ENCODE peak calls at places on chromosomes 11 and 22, in four cellular contexts. D is SK-N-SH, X is H1, V is K562. S is an unnamed sample.

GRCh38 chr11:69156673-69157155 is 979 bp downstream of the SMIM38 start:
- DNase-seq in X (no peak), V (no peak), D (no peak), S (no peak)

GRCh38 chr11:8292351-8292750 is 28.7 kb upstream of the LMO1 start:
- DNase-seq in V (no peak), D (no peak), X (peak), S (no peak)

GRCh38 chr11:123166095-123166559 is 28.9 kb downstream of the CLMP start:
- DNase-seq in D (peak), X (peak), V (peak), S (peak)

GRCh38 chr11:110710520-110711381 is 1.5 kb downstream of the ARHGAP20 start:
- DNase-seq in D (peak), X (peak), V (no peak), S (peak)

GRCh38 chr22:27885977-27886842 is 32.8 kb downstream of the PITPNB start:
- DNase-seq in D (peak), V (peak), X (peak), S (peak)

GRCh38 chr11:58968251-58968711 is 29.0 kb downstream of the GLYATL1 start:
- DNase-seq in D (no peak), V (no peak), X (no peak), S (no peak)

GRCh38 chr11:1826552-1827094 is 8.2 kb upstream of the SYT8 start:
- DNase-seq in X (no peak), V (peak), D (peak), S (peak)

GRCh38 chr22:47180796-47181195 is 418.3 kb downstream of the TBC1D22A start:
- DNase-seq in V (no peak), D (no peak), X (no peak), S (no peak)

GRCh38 chr11:69351460-69351859 is 57.5 kb downstream of the MYEOV start:
- DNase-seq in V (no peak), D (no peak), X (no peak), S (no peak)

GRCh38 chr11:97289823-97290222 is 900.0 kb downstream of the JRKL start:
- DNase-seq in V (no peak), D (no peak), X (no peak), S (no peak)

GRCh38 chr11:61907282-61907681 is 10.1 kb downstream of the RAB3IL1 start:
- DNase-seq in D (no peak), V (no peak), X (no peak), S (no peak)

GRCh38 chr11:95337175-95337957 is 106.4 kb upstream of the SESN3 start:
- DNase-seq in D (no peak), V (no peak), X (peak), S (peak)

GRCh38 chr22:19270873-19271272 is 20.6 kb downstream of the CLTCL1 start:
- DNase-seq in V (no peak), X (no peak), D (no peak), S (no peak)

GRCh38 chr22:26579331-26579886 is 10.5 kb downstream of the TPST2 start:
- DNase-seq in D (no peak), X (no peak), V (no peak), S (no peak)

GRCh38 chr11:74171630-74172465 is 759 bp downstream of the PPME1 start:
- DNase-seq in V (no peak), X (no peak), D (no peak), S (no peak)

GRCh38 chr22:45671051-45671782 is 417 bp upstream of the ATXN10 start:
- DNase-seq in D (peak), X (no peak), V (no peak), S (peak)

GRCh38 chr22:33065230-33065629 is 7.0 kb upstream of the SYN3 start:
- DNase-seq in X (no peak), D (no peak), V (no peak), S (no peak)

GRCh38 chr22:50523458-50523805 is 2.0 kb downstream of the SCO2 start:
- DNase-seq in V (no peak), X (no peak), D (no peak), S (no peak)

GRCh38 chr22:39946571-39947407 is 13.4 kb upstream of the TMA7B start:
- DNase-seq in D (peak), X (no peak), V (peak), S (no peak)

GRCh38 chr11:40825435-40825834 is 634.0 kb downstream of the LRRC4C start:
- DNase-seq in D (no peak), V (no peak), X (no peak), S (no peak)

DNA sequence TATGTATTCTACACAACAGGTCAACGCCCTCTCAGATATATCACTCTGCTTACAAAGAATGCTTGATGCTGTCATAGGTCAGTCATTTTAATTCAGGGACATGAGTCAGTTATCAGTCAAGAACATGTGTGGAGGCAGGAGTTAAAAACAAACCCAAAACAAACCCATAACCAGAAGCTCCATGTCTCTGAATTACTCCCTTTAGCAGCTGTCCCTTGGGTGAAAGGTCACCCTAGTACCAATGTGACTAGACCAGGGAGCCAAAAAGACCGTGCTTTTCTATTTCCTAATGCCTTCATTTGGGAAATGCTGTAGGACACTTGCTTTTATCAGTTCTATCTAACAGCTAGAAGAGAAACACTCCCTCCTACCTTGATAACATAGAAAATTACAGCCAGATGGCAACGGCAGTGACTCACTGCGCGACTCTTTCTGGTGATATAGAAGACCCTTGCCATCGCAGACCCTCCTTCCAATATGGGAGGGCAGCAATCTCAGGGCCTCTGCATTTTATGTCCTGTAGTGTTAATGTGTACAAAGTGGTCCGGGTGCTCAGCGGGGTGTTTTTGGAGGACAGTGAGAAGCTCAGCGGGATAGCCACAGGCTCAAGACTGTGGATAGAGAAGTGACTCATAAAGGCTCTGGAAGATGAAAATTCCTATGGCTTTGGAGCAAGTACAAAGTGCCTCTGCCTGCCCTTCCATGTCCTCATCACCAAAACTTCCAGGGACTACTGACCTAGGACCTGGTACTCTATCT is 24.8 kb downstream of the APOL5 start:
- DNase-seq in X (no peak), V (peak), D (no peak), S (no peak)
- TF ChIP-seq TEAD4 in X (no peak), V (no peak), D (no peak), S (no peak)

GRCh38 chr11:126511475-126512115 is 156.1 kb downstream of the ST3GAL4 start:
- DNase-seq in X (no peak), D (no peak), V (no peak), S (no peak)

GRCh38 chr11:126507646-126508045 is 152.2 kb downstream of the ST3GAL4 start:
- DNase-seq in D (no peak), V (no peak), X (no peak), S (no peak)

GRCh38 chr11:126512251-126512650 is 156.8 kb downstream of the ST3GAL4 start:
- DNase-seq in X (no peak), D (no peak), V (no peak), S (no peak)

GRCh38 chr11:126512741-126513715 is 157.5 kb downstream of the ST3GAL4 start:
- DNase-seq in D (no peak), X (no peak), V (no peak), S (no peak)

GRCh38 chr11:126510621-126511370 is 155.3 kb downstream of the ST3GAL4 start:
- DNase-seq in X (no peak), V (no peak), D (no peak), S (no peak)
- TF ChIP-seq TEAD4 in X (no peak), V (no peak), D (no peak), S (no peak)

GRCh38 chr11:13786688-13787087 is 118.2 kb downstream of the FAR1 start:
- DNase-seq in V (no peak), D (no peak), X (no peak), S (no peak)
- TF ChIP-seq TEAD4 in V (no peak), D (no peak), X (no peak), S (no peak)

GRCh38 chr11:30329150-30329940 is 6.4 kb downstream of the ARL14EP start:
- DNase-seq in X (no peak), V (no peak), D (no peak), S (no peak)

GRCh38 chr11:30328676-30329075 is 5.8 kb downstream of the ARL14EP start:
- DNase-seq in X (no peak), D (no peak), V (no peak), S (no peak)

DNA sequence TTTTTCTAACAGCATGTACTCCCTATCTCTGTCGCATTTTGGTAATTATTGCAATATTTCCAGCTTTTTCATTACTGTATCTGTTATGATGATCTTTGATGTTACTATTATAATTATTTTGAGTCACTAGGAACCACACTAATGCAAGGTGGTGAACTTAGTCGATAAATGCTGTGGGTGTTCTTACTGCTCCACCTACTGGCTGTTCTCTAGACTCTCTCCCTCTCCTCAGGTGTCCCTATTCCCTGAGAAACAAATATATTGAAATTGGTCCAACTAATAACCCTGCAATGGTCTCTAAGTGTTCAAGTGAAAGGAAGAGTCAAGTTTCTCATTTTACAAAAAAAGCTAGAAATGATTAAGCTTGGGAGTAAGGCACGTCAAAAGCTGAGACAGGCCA is 10.5 kb downstream of the ARL14EP start:
- DNase-seq in X (no peak), D (peak), V (peak), S (no peak)
- TF ChIP-seq TEAD4 in X (no peak), D (no peak), V (no peak), S (no peak)

GRCh38 chr11:12274558-12275197 is 102.7 kb upstream of the PARVA start:
- DNase-seq in D (no peak), V (peak), X (no peak), S (no peak)
- TF ChIP-seq TEAD4 in D (no peak), V (no peak), X (no peak), S (no peak)

GRCh38 chr22:44261164-44261860 is 51.4 kb downstream of the SHISAL1 start:
- DNase-seq in V (no peak), D (no peak), X (no peak), S (peak)

GRCh38 chr22:44261861-44262595 is 50.7 kb downstream of the SHISAL1 start:
- DNase-seq in D (peak), X (no peak), V (no peak), S (peak)

GRCh38 chr22:44259366-44260215 is 53.2 kb downstream of the SHISAL1 start:
- DNase-seq in V (no peak), X (peak), D (no peak), S (peak)

GRCh38 chr22:44263547-44263946 is 49.2 kb downstream of the SHISAL1 start:
- DNase-seq in X (no peak), V (no peak), D (no peak), S (peak)

GRCh38 chr22:44260216-44261035 is 52.3 kb downstream of the SHISAL1 start:
- DNase-seq in X (peak), V (no peak), D (no peak), S (peak)
- TF ChIP-seq TEAD4 in X (no peak), V (no peak), D (no peak), S (no peak)

GRCh38 chr22:38417252-38418060 is 37.5 kb downstream of the KCNJ4 start:
- DNase-seq in V (no peak), D (no peak), X (no peak), S (peak)
- TF ChIP-seq TEAD4 in V (no peak), D (no peak), X (no peak), S (no peak)

GRCh38 chr22:48906177-48906835 is 921.4 kb downstream of the BRD1 start:
- DNase-seq in X (no peak), V (no peak), D (no peak), S (no peak)
- TF ChIP-seq TEAD4 in X (no peak), V (no peak), D (no peak), S (no peak)